ENCODE peak calls at places on chromosomes 2 and 18, in six cellular contexts. One of them, this sample, is unnamed.

GRCh38 chr2:166090346-166090745 is 37.5 kb downstream of the SCN1A start:
- DNase-seq in HepG2: peak; percentile 21
- DNase-seq in CD8-positive, alpha-beta T cell: no peak
- DNase-seq in heart left ventricle: no peak
- DNase-seq in iPS DF 6.9: no peak
- DNase-seq in CD8-positive, alpha-beta memory T cell: no peak
- DNase-seq in this sample: no peak

GRCh38 chr2:158686166-158686792 is 108.8 kb upstream of the DAPL1 start:
- DNase-seq in HepG2: no peak
- DNase-seq in CD8-positive, alpha-beta T cell: no peak
- DNase-seq in heart left ventricle: peak; percentile 30
- DNase-seq in iPS DF 6.9: no peak
- DNase-seq in CD8-positive, alpha-beta memory T cell: no peak
- DNase-seq in this sample: no peak

GRCh38 chr2:66103581-66103980 is 331.3 kb upstream of the MEIS1 start:
- DNase-seq in HepG2: no peak
- DNase-seq in CD8-positive, alpha-beta T cell: no peak
- DNase-seq in heart left ventricle: no peak
- DNase-seq in iPS DF 6.9: no peak
- DNase-seq in CD8-positive, alpha-beta memory T cell: no peak
- DNase-seq in this sample: no peak

GRCh38 chr2:5925620-5926019 is 233.4 kb downstream of the SOX11 start:
- DNase-seq in HepG2: no peak
- DNase-seq in CD8-positive, alpha-beta T cell: no peak
- DNase-seq in heart left ventricle: no peak
- DNase-seq in iPS DF 6.9: no peak
- DNase-seq in CD8-positive, alpha-beta memory T cell: no peak
- DNase-seq in this sample: no peak

GRCh38 chr2:18752022-18752493 is 162.7 kb upstream of the NT5C1B start:
- DNase-seq in HepG2: peak; percentile 73
- DNase-seq in CD8-positive, alpha-beta T cell: no peak
- DNase-seq in heart left ventricle: no peak
- DNase-seq in iPS DF 6.9: no peak
- DNase-seq in CD8-positive, alpha-beta memory T cell: no peak
- DNase-seq in this sample: no peak

GRCh38 chr2:219714681-219715080 is 87.3 kb downstream of the SLC4A3 start:
- DNase-seq in HepG2: no peak
- DNase-seq in CD8-positive, alpha-beta T cell: no peak
- DNase-seq in heart left ventricle: no peak
- DNase-seq in iPS DF 6.9: no peak
- DNase-seq in CD8-positive, alpha-beta memory T cell: no peak
- DNase-seq in this sample: no peak

GRCh38 chr2:136117909-136118818 is at the start of gene CXCR4:
- DNase-seq in HepG2: no peak
- DNase-seq in CD8-positive, alpha-beta T cell: peak; percentile 92
- DNase-seq in heart left ventricle: peak; percentile 73
- DNase-seq in iPS DF 6.9: peak; percentile 75
- DNase-seq in CD8-positive, alpha-beta memory T cell: peak; percentile 82
- DNase-seq in this sample: peak; percentile 40

GRCh38 chr2:45554764-45555163 is 56.3 kb downstream of the SRBD1 start:
- DNase-seq in HepG2: no peak
- DNase-seq in CD8-positive, alpha-beta T cell: no peak
- DNase-seq in heart left ventricle: no peak
- DNase-seq in iPS DF 6.9: no peak
- DNase-seq in CD8-positive, alpha-beta memory T cell: no peak
- DNase-seq in this sample: no peak

GRCh38 chr2:62506421-62506750 is 391 bp upstream of the TMEM17 start:
- DNase-seq in HepG2: no peak
- DNase-seq in CD8-positive, alpha-beta T cell: no peak
- DNase-seq in heart left ventricle: no peak
- DNase-seq in iPS DF 6.9: no peak
- DNase-seq in CD8-positive, alpha-beta memory T cell: no peak
- DNase-seq in this sample: no peak
- H3K27ac ChIP-seq in HepG2: peak overlapping the region; percentile 16
- H3K27ac ChIP-seq in CD8-positive, alpha-beta T cell: no peak overlapping the region
- H3K27ac ChIP-seq in heart left ventricle: peak overlapping the region; percentile 95
- H3K27ac ChIP-seq in iPS DF 6.9: no peak overlapping the region
- H3K27ac ChIP-seq in CD8-positive, alpha-beta memory T cell: peak overlapping the region; percentile 64
- H3K27ac ChIP-seq in this sample: peak overlapping the region; percentile 86

DNA sequence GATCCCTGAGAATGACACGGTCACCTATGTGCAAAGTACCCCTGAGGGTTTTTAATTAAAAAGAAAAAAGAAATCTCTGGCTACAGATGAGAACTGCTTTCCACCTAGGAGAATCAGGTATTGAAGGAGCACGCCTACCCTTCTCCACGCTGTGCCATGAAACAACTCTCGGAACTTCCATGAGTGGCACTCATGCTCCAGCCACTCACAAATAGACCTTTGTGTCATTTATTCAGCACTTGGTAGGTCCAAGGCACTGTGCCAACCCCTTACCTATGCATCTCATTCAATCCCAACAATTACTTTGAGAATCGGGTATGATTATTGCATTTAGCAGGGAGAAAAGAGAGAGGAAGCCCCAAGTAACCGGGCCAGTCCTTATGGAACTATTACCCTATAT is 44.9 kb upstream of the TTC39C start:
- DNase-seq in HepG2: no peak
- DNase-seq in CD8-positive, alpha-beta T cell: no peak
- DNase-seq in heart left ventricle: no peak
- DNase-seq in iPS DF 6.9: no peak
- DNase-seq in CD8-positive, alpha-beta memory T cell: no peak
- DNase-seq in this sample: no peak
- H3K27ac ChIP-seq in HepG2: no peak overlapping the region
- H3K27ac ChIP-seq in CD8-positive, alpha-beta T cell: no peak overlapping the region
- H3K27ac ChIP-seq in heart left ventricle: no peak overlapping the region
- H3K27ac ChIP-seq in iPS DF 6.9: no peak overlapping the region
- H3K27ac ChIP-seq in CD8-positive, alpha-beta memory T cell: no peak overlapping the region
- H3K27ac ChIP-seq in this sample: no peak overlapping the region

GRCh38 chr18:23399067-23399466 is 54.0 kb upstream of the RIOK3 start:
- DNase-seq in HepG2: no peak
- DNase-seq in CD8-positive, alpha-beta T cell: no peak
- DNase-seq in heart left ventricle: no peak
- DNase-seq in iPS DF 6.9: no peak
- DNase-seq in CD8-positive, alpha-beta memory T cell: no peak
- DNase-seq in this sample: no peak
- H3K27ac ChIP-seq in HepG2: no peak overlapping the region
- H3K27ac ChIP-seq in CD8-positive, alpha-beta T cell: no peak overlapping the region
- H3K27ac ChIP-seq in heart left ventricle: no peak overlapping the region
- H3K27ac ChIP-seq in iPS DF 6.9: no peak overlapping the region
- H3K27ac ChIP-seq in CD8-positive, alpha-beta memory T cell: no peak overlapping the region
- H3K27ac ChIP-seq in this sample: no peak overlapping the region

GRCh38 chr2:85777441-85777861 is 23.7 kb downstream of the ATOH8 start:
- DNase-seq in HepG2: peak; percentile 74
- DNase-seq in CD8-positive, alpha-beta T cell: no peak
- DNase-seq in heart left ventricle: peak; percentile 64
- DNase-seq in iPS DF 6.9: no peak
- DNase-seq in CD8-positive, alpha-beta memory T cell: no peak
- DNase-seq in this sample: no peak
- H3K27ac ChIP-seq in HepG2: no peak overlapping the region
- H3K27ac ChIP-seq in CD8-positive, alpha-beta T cell: no peak overlapping the region
- H3K27ac ChIP-seq in heart left ventricle: peak overlapping the region; percentile 93
- H3K27ac ChIP-seq in iPS DF 6.9: no peak overlapping the region
- H3K27ac ChIP-seq in CD8-positive, alpha-beta memory T cell: no peak overlapping the region
- H3K27ac ChIP-seq in this sample: no peak overlapping the region

This sample was measured in substantia nigra.